ENCODE peak calls at places on chromosomes 4 and X, in five cellular contexts. T is heart left ventricle, C is cardiac fibroblast, A is osteoblast, K is HFF-Myc. I is an unnamed sample.

GRCh38 chr4:94724016-94724415 is 33.7 kb upstream of the BMPR1B start:
- DNase-seq in C (no peak), T (no peak), A (no peak), K (no peak), I (no peak)

GRCh38 chr4:4577359-4577875 is 35.6 kb upstream of the STX18 start:
- DNase-seq in A (no peak), T (no peak), C (no peak), K (no peak), I (no peak)

GRCh38 chr4:29009908-29010307 is 1710.3 kb upstream of the PCDH7 start:
- DNase-seq in T (no peak), A (no peak), K (no peak), C (no peak), I (no peak)

GRCh38 chr4:76663794-76664193 is 228.8 kb downstream of the SHROOM3 start:
- DNase-seq in K (no peak), C (no peak), A (no peak), T (no peak), I (no peak)

GRCh38 chr4:1307951-1308735 is 18.5 kb downstream of the MAEA start:
- DNase-seq in A (peak), K (no peak), T (peak), C (no peak), I (no peak)

GRCh38 chrX:4670606-4671005 is 957.2 kb upstream of the PRKX start:
- DNase-seq in C (no peak), A (no peak), K (no peak), T (no peak), I (no peak)

GRCh38 chrX:16212436-16212835 is 45.2 kb downstream of the MAGEB17 start:
- DNase-seq in C (peak), T (no peak), A (peak), K (no peak), I (no peak)

GRCh38 chr4:76449362-76449767 is 14.3 kb downstream of the SHROOM3 start:
- DNase-seq in A (no peak), C (peak), T (no peak), K (no peak), I (no peak)

GRCh38 chr4:143625632-143626031 is 74.8 kb downstream of the FREM3 start:
- DNase-seq in C (no peak), T (no peak), A (no peak), K (no peak), I (no peak)

GRCh38 chr4:127632420-127633403 is at the start of gene INTU:
- DNase-seq in K (peak), A (peak), T (peak), C (peak), I (peak)

GRCh38 chr4:8392591-8393190 is 47.8 kb downstream of the ACOX3 start:
- DNase-seq in K (no peak), C (peak), T (no peak), A (peak), I (no peak)

GRCh38 chr4:123168812-123169211 is 227.8 kb upstream of the SPRY1 start:
- DNase-seq in A (no peak), T (no peak), K (no peak), C (no peak), I (no peak)

GRCh38 chr4:108314900-108315589 is 146.3 kb upstream of the LEF1 start:
- DNase-seq in C (no peak), K (no peak), T (no peak), A (no peak), I (no peak)

GRCh38 chr4:177255359-177255758 is 54.3 kb upstream of the NEIL3 start:
- DNase-seq in K (no peak), C (no peak), A (no peak), T (no peak), I (no peak)

GRCh38 chr4:177251237-177251636 is 58.4 kb upstream of the NEIL3 start:
- DNase-seq in C (no peak), A (no peak), K (no peak), T (no peak), I (no peak)

GRCh38 chr4:177246636-177247584 is 62.8 kb upstream of the NEIL3 start:
- DNase-seq in T (no peak), A (peak), C (peak), K (no peak), I (no peak)

DNA sequence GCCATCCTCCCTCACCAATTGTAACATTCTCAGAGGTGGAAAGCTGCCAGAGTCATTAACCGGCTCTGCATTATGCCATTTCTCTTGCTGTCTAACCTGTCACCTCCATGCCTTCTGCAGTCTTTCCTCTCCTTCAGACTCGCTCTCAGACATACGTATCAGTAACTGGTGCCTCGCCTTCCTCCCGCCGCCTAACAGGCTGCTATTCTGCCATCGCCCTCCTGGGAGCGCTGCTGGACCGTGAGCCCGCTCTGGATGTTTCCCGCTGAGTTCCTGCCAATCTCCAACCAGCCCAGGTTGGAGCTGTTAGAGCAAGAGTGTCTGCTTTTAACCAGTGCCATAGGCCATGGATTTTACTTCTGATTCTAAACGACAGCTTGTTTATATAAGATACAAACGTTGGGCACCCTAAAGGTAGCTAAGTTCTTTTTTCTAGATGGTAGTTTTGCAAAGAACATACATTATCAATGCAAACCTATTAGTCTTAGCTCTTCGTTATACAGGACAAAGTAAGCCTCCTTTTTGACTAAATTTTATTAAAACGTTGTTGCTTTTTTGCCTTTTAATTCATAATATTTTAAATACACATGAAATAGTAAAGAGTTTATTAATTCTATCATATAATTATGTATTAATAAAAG is 59.5 kb upstream of the NEIL3 start:
- DNase-seq in C (peak), A (peak), K (peak), T (peak), I (peak)
- TF ChIP-seq CTCF in C (peak), A (peak), K (peak), T (peak), I (peak)

DNA sequence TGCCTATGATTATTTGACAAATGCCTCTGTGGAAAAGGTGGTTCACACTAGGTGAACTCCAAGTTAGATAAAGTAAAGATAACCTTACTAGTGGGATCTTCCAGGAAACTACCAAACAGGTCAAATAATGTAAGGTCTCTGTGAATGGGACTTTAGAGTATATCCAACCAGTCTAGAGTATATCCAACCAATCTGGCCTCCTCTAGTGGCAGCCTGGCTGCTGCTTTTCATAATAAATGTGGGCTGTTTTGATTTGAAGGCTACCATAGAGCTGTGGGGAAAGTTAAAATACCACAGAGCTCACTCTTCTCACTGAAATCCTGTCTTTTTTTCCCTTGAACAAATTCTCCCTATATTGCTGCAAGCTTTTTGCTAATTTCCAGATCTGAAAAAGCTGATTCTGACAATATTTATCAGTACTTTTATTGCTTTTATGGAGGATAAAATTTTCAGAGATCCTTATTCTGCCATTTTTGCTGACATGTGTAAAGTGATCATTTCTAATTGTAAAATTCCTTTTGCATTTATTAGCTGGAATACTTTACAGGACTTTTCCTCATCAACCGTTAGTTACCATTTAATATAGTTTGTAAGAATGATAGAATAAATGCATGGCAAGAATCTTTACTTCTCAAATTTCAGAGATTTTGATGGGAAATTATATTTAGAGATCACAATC is 111.3 kb downstream of the TET2 start:
- DNase-seq in K (no peak), T (no peak), A (no peak), C (no peak), I (no peak)
- TF ChIP-seq CTCF in K (peak), T (no peak), A (peak), C (peak), I (no peak)

GRCh38 chr4:26820346-26820745 is 40.3 kb upstream of the STIM2 start:
- DNase-seq in T (no peak), K (no peak), A (no peak), C (no peak), I (no peak)

GRCh38 chr4:26821677-26822503 is 38.8 kb upstream of the STIM2 start:
- DNase-seq in A (no peak), T (no peak), K (no peak), C (no peak), I (no peak)

GRCh38 chr4:26826721-26827120 is 33.9 kb upstream of the STIM2 start:
- DNase-seq in C (peak), A (no peak), K (no peak), T (no peak), I (no peak)

GRCh38 chr4:26822546-26822945 is 38.1 kb upstream of the STIM2 start:
- DNase-seq in C (no peak), K (no peak), T (no peak), A (no peak), I (no peak)

DNA sequence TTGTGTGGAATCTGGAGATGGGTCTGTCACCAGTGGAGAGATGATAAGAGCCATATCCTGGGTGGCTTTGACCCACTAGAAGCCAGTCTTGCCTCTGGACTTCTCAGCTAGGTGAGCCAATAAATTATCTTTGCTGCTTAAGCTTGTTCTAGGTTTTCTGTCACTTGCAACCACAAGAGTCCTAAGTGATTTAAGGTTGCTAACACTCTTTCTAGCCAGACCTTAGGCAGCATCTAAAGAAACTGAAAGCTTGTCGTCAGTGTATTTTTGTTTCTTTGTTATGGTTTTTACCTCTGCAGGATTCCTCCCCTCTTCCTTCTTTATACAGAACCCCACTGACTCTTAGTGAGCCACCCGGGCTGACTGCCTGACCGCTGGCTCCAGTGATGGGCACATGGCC is 37.1 kb upstream of the STIM2 start:
- DNase-seq in C (no peak), K (no peak), A (no peak), T (no peak), I (no peak)
- TF ChIP-seq CTCF in C (no peak), K (no peak), A (no peak), T (no peak), I (no peak)

GRCh38 chr4:47668810-47669408 is 169.0 kb downstream of the CORIN start:
- DNase-seq in A (no peak), K (peak), T (no peak), C (peak), I (no peak)
- TF ChIP-seq CTCF in A (peak), K (peak), T (peak), C (peak), I (peak)

GRCh38 chrX:68498044-68498507 is 775 bp upstream of the YIPF6 start:
- DNase-seq in K (no peak), A (no peak), C (no peak), T (no peak), I (no peak)
- TF ChIP-seq CTCF in K (no peak), A (peak), C (peak), T (no peak), I (peak)

DNA sequence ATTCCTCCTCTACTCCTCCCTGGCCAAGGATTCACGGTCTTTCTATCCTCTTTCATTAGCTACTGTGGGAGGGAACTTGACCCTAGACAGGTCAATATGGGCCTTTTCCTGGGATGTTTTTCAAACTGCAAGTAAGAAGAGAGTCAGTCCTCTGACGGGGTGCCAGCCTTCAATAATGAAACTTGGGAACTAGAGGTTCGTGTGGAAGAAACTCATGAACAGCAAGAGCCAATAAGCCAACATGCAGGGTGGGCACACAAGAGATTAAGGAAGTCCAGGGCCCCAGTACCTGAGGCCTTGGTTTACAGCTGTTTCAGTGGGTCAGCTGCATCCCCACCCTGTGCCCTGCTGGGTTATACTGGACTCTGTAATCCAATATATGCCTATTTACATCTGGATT is 49.3 kb downstream of the LIMCH1 start:
- DNase-seq in T (no peak), A (peak), C (no peak), K (no peak), I (no peak)
- TF ChIP-seq CTCF in T (no peak), A (no peak), C (no peak), K (no peak), I (no peak)